ENCODE peak calls at places on chromosomes 1 and 21, in four cellular contexts. J, U, P and T are unnamed samples.
A peak's percentile ranks its signal among the peaks of the same experiment; 100 is the strongest.

GRCh38 chr1:39410915-39411436 is 80.5 kb upstream of the BMP8A start:
- DNase-seq in U (peak; percentile 94), P (peak; percentile 88), J (peak; percentile 79), T (peak; percentile 84)

GRCh38 chr1:30422251-30422650 is 301.1 kb downstream of the MATN1 start:
- DNase-seq in U (no peak), J (no peak), P (peak; percentile 47), T (no peak)

GRCh38 chr1:31261916-31262315 is 22.2 kb upstream of the NKAIN1 start:
- DNase-seq in U (no peak), J (no peak), P (no peak), T (no peak)

GRCh38 chr1:115136106-115136505 is 46.8 kb upstream of the TSPAN2 start:
- DNase-seq in U (peak; percentile 68), P (no peak), J (no peak), T (peak; percentile 87)

GRCh38 chr1:70499695-70500094 is 88.6 kb downstream of the CTH start:
- DNase-seq in P (no peak), J (no peak), U (peak; percentile 32), T (peak; percentile 43)

GRCh38 chr1:201028473-201028889 is 5.0 kb upstream of the KIF21B start:
- DNase-seq in U (no peak), J (peak; percentile 61), P (no peak), T (peak; percentile 43)

GRCh38 chr1:227885648-227886502 is 61.9 kb downstream of the WNT9A start:
- DNase-seq in U (peak; percentile 54), P (peak; percentile 78), J (no peak), T (peak; percentile 52)

GRCh38 chr1:245234217-245235120 is 79.7 kb downstream of the KIF26B start:
- DNase-seq in P (no peak), J (peak; percentile 21), U (no peak), T (peak; percentile 40)

GRCh38 chr1:220378571-220379302 is 106.5 kb upstream of the RAB3GAP2 start:
- DNase-seq in J (no peak), P (no peak), U (no peak), T (no peak)

GRCh38 chr1:54774820-54775498 is 10.6 kb upstream of the PARS2 start:
- DNase-seq in U (peak; percentile 50), P (no peak), J (no peak), T (peak; percentile 9)

GRCh38 chr1:183871142-183871541 is 66.2 kb downstream of the RGL1 start:
- DNase-seq in J (peak; percentile 97), P (no peak), U (peak; percentile 35), T (peak; percentile 67)

GRCh38 chr1:222933273-222933672 is 118.4 kb downstream of the DISP1 start:
- DNase-seq in U (no peak), J (no peak), P (no peak), T (no peak)

GRCh38 chr1:211606914-211607751 is 28.2 kb upstream of the SLC30A1 start:
- DNase-seq in U (no peak), P (no peak), J (peak; percentile 61), T (no peak)

GRCh38 chr1:225565845-225566244 is 87.1 kb downstream of the ENAH start:
- DNase-seq in U (no peak), J (no peak), P (no peak), T (no peak)

GRCh38 chr21:42262826-42263225 is 43.9 kb downstream of the ABCG1 start:
- DNase-seq in U (no peak), J (no peak), P (no peak), T (peak; percentile 65)

GRCh38 chr1:53725238-53725689 is 13.7 kb downstream of the GLIS1 start:
- DNase-seq in P (peak; percentile 59), J (no peak), U (no peak), T (peak; percentile 58)

GRCh38 chr1:172430128-172430454 is 9.6 kb downstream of the C1orf105 start:
- DNase-seq in P (no peak), J (no peak), U (no peak), T (no peak)

GRCh38 chr1:81802601-81803422 is 2.1 kb downstream of the ADGRL2 start:
- DNase-seq in P (peak; percentile 81), J (no peak), U (peak; percentile 51), T (peak; percentile 69)

GRCh38 chr1:207070811-207071210 is 17.7 kb downstream of the PFKFB2 start:
- DNase-seq in P (no peak), J (no peak), U (no peak), T (no peak)

GRCh38 chr1:159960721-159961381 is 6.8 kb upstream of the SLAMF9 start:
- DNase-seq in P (peak; percentile 83), J (no peak), U (peak; percentile 76), T (peak; percentile 59)

GRCh38 chr1:44798481-44799365 is 1.5 kb upstream of the PLK3 start:
- DNase-seq in J (no peak), U (no peak), P (no peak), T (no peak)

GRCh38 chr1:1358433-1359201 is at the start of gene MXRA8:
- DNase-seq in U (peak; percentile 89), P (no peak), J (no peak), T (peak; percentile 37)

GRCh38 chr21:38290809-38291208 is 34.0 kb downstream of the KCNJ15 start:
- DNase-seq in J (no peak), P (no peak), U (no peak), T (no peak)

GRCh38 chr21:41739936-41740335 is 26.9 kb downstream of the RIPK4 start:
- DNase-seq in P (no peak), U (no peak), J (no peak), T (no peak)